ENCODE peak calls at places on chromosomes 7 and 10, in four cellular contexts. Z, T, S and U are unnamed samples.

GRCh38 chr7:83695126-83695960 is 46.4 kb upstream of the SEMA3E start:
- DNase-seq in Z (no peak), T (no peak), S (no peak), U (no peak)

GRCh38 chr10:49664006-49664841 is 15.2 kb upstream of the C10orf53 start:
- DNase-seq in Z (no peak), T (no peak), S (no peak), U (no peak)

GRCh38 chr10:27695088-27695487 is 50.5 kb downstream of the MKX start:
- DNase-seq in Z (no peak), T (no peak), S (no peak), U (no peak)

GRCh38 chr10:11045995-11046394 is 28.3 kb downstream of the CELF2 start:
- DNase-seq in Z (peak), T (no peak), S (no peak), U (no peak)

GRCh38 chr10:121990015-121990677 is 1.2 kb downstream of the TACC2 start:
- DNase-seq in Z (no peak), T (no peak), S (no peak), U (no peak)

GRCh38 chr7:127582361-127582760 is 3.0 kb downstream of the GCC1 start:
- DNase-seq in Z (peak), T (no peak), S (no peak), U (no peak)

GRCh38 chr10:112092529-112092928 is 91.0 kb downstream of the GPAM start:
- DNase-seq in Z (no peak), T (no peak), S (no peak), U (no peak)

GRCh38 chr10:23864631-23865147 is 344.2 kb upstream of the KIAA1217 start:
- DNase-seq in Z (no peak), T (no peak), S (no peak), U (no peak)

GRCh38 chr7:106848851-106849442 is 16.1 kb upstream of the PIK3CG start:
- DNase-seq in Z (no peak), T (peak), S (no peak), U (no peak)

GRCh38 chr10:98259606-98260319 is 8.2 kb downstream of the LOXL4 start:
- DNase-seq in Z (no peak), T (peak), S (no peak), U (no peak)

GRCh38 chr10:43781480-43782361 is 133.0 kb upstream of the ZNF32 start:
- DNase-seq in Z (no peak), T (peak), S (no peak), U (no peak)

GRCh38 chr10:2619927-2620326 is 447.4 kb upstream of the PFKP start:
- DNase-seq in Z (no peak), T (no peak), S (no peak), U (no peak)

GRCh38 chr10:93867481-93867880 is 26.3 kb upstream of the SLC35G1 start:
- DNase-seq in Z (no peak), T (no peak), S (no peak), U (no peak)

GRCh38 chr10:114045071-114045737 is 1.5 kb downstream of the ADRB1 start:
- DNase-seq in Z (no peak), T (no peak), S (no peak), U (peak)

GRCh38 chr10:82887488-82887887 is 1012.5 kb downstream of the NRG3 start:
- DNase-seq in Z (no peak), T (no peak), S (no peak), U (no peak)

GRCh38 chr7:50584386-50584785 is 19.2 kb upstream of the DDC start:
- DNase-seq in Z (no peak), T (no peak), S (no peak), U (no peak)

GRCh38 chr10:56771343-56771742 is 410.3 kb upstream of the ZWINT start:
- DNase-seq in Z (no peak), T (no peak), S (no peak), U (no peak)

GRCh38 chr10:110681023-110681681 is 37.0 kb downstream of the RBM20 start:
- DNase-seq in Z (no peak), T (peak), S (no peak), U (no peak)

GRCh38 chr10:46255696-46256355 is 31.0 kb upstream of the ANTXRL start:
- DNase-seq in Z (no peak), T (peak), S (no peak), U (peak)

GRCh38 chr7:64793106-64793755 is 997 bp upstream of the ZNF138 start:
- DNase-seq in Z (no peak), T (peak), S (no peak), U (no peak)

GRCh38 chr10:60399343-60399742 is 9.7 kb upstream of the ANK3 start:
- DNase-seq in Z (no peak), T (no peak), S (no peak), U (no peak)

GRCh38 chr7:2800220-2800922 is 43.7 kb downstream of the GNA12 start:
- DNase-seq in Z (no peak), T (no peak), S (no peak), U (no peak)

GRCh38 chr7:131648491-131648890 is 92.1 kb upstream of the PODXL start:
- DNase-seq in Z (no peak), T (no peak), S (no peak), U (no peak)

GRCh38 chr10:71075066-71075758 is 137.2 kb upstream of the UNC5B start:
- DNase-seq in Z (peak), T (no peak), S (no peak), U (peak)

GRCh38 chr10:86413046-86413728 is 46.6 kb upstream of the GRID1 start:
- DNase-seq in Z (no peak), T (peak), S (no peak), U (no peak)

GRCh38 chr7:44486001-44486400 is 4.5 kb downstream of the NUDCD3 start:
- DNase-seq in Z (no peak), T (no peak), S (no peak), U (no peak)

GRCh38 chr10:79162861-79163662 is 94.3 kb downstream of the ZMIZ1 start:
- DNase-seq in Z (no peak), T (peak), S (no peak), U (no peak)
- H3K27ac ChIP-seq in Z (peak), T (peak), S (no peak), U (peak)

GRCh38 chr10:124077216-124077615 is 16.2 kb downstream of the CHST15 start:
- DNase-seq in Z (no peak), T (no peak), S (no peak), U (no peak)

GRCh38 chr10:124078714-124079113 is 14.7 kb downstream of the CHST15 start:
- DNase-seq in Z (no peak), T (no peak), S (no peak), U (no peak)

GRCh38 chr10:124079864-124080263 is 13.5 kb downstream of the CHST15 start:
- DNase-seq in Z (no peak), T (no peak), S (no peak), U (no peak)

GRCh38 chr10:124076334-124076733 is 17.1 kb downstream of the CHST15 start:
- DNase-seq in Z (no peak), T (no peak), S (no peak), U (no peak)

GRCh38 chr10:124078028-124078427 is 15.4 kb downstream of the CHST15 start:
- DNase-seq in Z (no peak), T (no peak), S (no peak), U (no peak)
- TF ChIP-seq CTCF in Z (no peak), T (no peak), S (no peak), U (no peak)

GRCh38 chr7:38512704-38513103 is 118.5 kb downstream of the AMPH start:
- DNase-seq in Z (no peak), T (peak), S (no peak), U (no peak)

GRCh38 chr7:38518516-38518915 is 112.7 kb downstream of the AMPH start:
- DNase-seq in Z (no peak), T (peak), S (no peak), U (no peak)
- H3K27ac ChIP-seq in Z (no peak), T (no peak), S (no peak), U (no peak)

DNA sequence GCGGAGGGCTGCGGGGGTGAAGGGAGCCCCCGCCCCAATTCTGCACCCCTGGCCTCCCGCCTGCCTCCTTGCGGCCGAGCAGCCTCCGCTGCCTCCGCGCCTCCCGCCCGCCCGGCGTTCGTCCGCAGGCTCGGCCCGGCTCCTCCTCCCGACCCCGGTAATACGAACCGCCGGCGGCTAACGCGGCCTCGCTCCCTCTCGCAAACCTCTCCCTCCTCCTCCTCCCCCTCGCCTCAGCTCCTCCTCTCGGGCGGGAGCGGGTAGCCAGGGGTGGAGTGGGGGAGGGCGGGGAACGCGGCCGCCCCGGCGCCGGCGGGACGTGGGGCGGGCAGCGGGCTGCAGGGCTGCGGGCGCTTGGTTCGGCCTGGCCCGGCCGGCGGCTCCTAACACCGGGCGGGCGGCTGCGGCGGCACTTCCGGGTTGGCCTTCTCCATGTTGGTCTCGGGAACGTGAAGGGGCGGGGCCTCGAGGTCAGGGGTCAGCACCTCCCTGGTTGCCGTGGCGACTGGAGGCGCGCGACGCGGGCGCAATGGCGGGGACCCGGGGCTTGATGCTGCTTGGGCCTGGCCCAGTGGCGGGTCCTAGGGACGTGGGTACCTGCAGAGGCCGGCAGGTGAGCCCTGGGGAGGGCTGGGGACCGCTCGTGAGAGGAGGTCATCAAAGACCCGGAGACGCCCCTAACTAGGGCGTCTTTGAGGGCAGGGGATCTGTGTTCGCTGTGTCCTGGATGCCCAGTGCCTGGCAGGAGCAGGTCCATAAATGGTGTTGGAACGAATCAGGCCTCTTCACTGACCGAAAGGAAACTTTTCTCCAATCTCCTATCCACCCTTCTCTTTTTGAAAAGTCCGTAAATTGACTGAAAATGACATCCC is at the start of gene RAB11FIP2:
- DNase-seq in Z (peak), T (peak), S (peak), U (peak)
- TF ChIP-seq CTCF in Z (no peak), T (peak), S (no peak), U (peak)